ENCODE peak calls at places on chromosomes 12 and 14, in seven cellular contexts. S is sigmoid colon, Y is fibroblast of the conjunctiva, N is A549, M is cardiac muscle cell, T is iris pigment epithelial cell, E is PC-3. V is an unnamed sample.
A peak's percentile ranks its signal among the peaks of the same experiment; 100 is the strongest.

GRCh38 chr14:23539209-23539866 is 12.2 kb downstream of the ZFHX2 start:
- DNase-seq in N (peak; percentile 61), E (peak; percentile 67), Y (peak; percentile 31), M (peak; percentile 83), T (peak; percentile 31), S (no peak), V (no peak)

GRCh38 chr12:18421840-18422239 is 160.5 kb downstream of the PIK3C2G start:
- DNase-seq in E (peak; percentile 21), T (peak; percentile 58), M (no peak), S (no peak), N (no peak), Y (no peak), V (no peak)

GRCh38 chr14:73397810-73398209 is 60.5 kb downstream of the NUMB start:
- DNase-seq in M (peak; percentile 4), E (no peak), T (peak; percentile 27), S (no peak), Y (no peak), N (no peak), V (no peak)

GRCh38 chr14:37899365-37899764 is 303.9 kb downstream of the TTC6 start:
- DNase-seq in Y (no peak), S (no peak), N (no peak), E (no peak), T (no peak), M (no peak), V (no peak)

GRCh38 chr12:104258476-104259067 is 43.0 kb downstream of the TXNRD1 start:
- DNase-seq in Y (no peak), M (no peak), T (no peak), S (no peak), N (no peak), E (no peak), V (no peak)

GRCh38 chr12:111314949-111315539 is 53.9 kb downstream of the PHETA1 start:
- DNase-seq in E (peak; percentile 55), S (no peak), M (no peak), Y (no peak), N (no peak), T (no peak), V (no peak)

GRCh38 chr12:31959701-31960391 is 631 bp downstream of the RESF1 start:
- DNase-seq in Y (peak; percentile 5), M (peak; percentile 58), N (peak; percentile 36), S (peak; percentile 73), E (peak; percentile 34), T (peak; percentile 64), V (peak; percentile 66)

GRCh38 chr14:64689292-64689691 is 14.9 kb upstream of the PLEKHG3 start:
- DNase-seq in S (no peak), N (no peak), Y (no peak), E (no peak), M (no peak), T (no peak), V (no peak)

GRCh38 chr12:57160741-57161140 is 13.3 kb upstream of the LRP1-AS start:
- DNase-seq in M (no peak), Y (no peak), T (no peak), N (no peak), S (no peak), E (no peak), V (no peak)

GRCh38 chr12:77339610-77340009 is 274.2 kb upstream of the E2F7 start:
- DNase-seq in M (no peak), E (peak; percentile 69), N (no peak), T (no peak), S (no peak), Y (peak; percentile 24), V (no peak)

GRCh38 chr14:61965030-61965745 is 203.0 kb downstream of the SNAPC1 start:
- DNase-seq in E (peak; percentile 87), S (no peak), N (no peak), Y (peak; percentile 63), T (peak; percentile 97), M (no peak), V (no peak)

GRCh38 chr12:5798242-5799015 is 146.6 kb downstream of the ANO2 start:
- DNase-seq in E (no peak), T (no peak), N (no peak), Y (no peak), S (no peak), M (no peak), V (no peak)

GRCh38 chr12:47832263-47832933 is 12.7 kb upstream of the HDAC7 start:
- DNase-seq in Y (no peak), E (no peak), N (no peak), T (no peak), M (no peak), S (no peak), V (no peak)

GRCh38 chr12:57479376-57480115 is at the start of gene ARHGAP9:
- DNase-seq in Y (no peak), S (no peak), N (no peak), E (no peak), M (no peak), T (peak; percentile 42), V (no peak)

V was measured in pancreas.